ENCODE peak calls at places on chromosomes 11 and 22, in five cellular contexts. One of them, this sample, is unnamed.

GRCh38 chr11:105111145-105111944 is 28.2 kb downstream of the CARD18 start:
- DNase-seq in endothelial cell of umbilical vein: no peak
- DNase-seq in cardiac muscle cell: no peak
- DNase-seq in PC-9: no peak
- DNase-seq in foreskin fibroblast: no peak
- DNase-seq in this sample: no peak

GRCh38 chr11:85930879-85931366 is 75.7 kb downstream of the CCDC83 start:
- DNase-seq in endothelial cell of umbilical vein: no peak
- DNase-seq in cardiac muscle cell: no peak
- DNase-seq in PC-9: no peak
- DNase-seq in foreskin fibroblast: no peak
- DNase-seq in this sample: no peak

GRCh38 chr11:30488304-30488998 is 97.7 kb downstream of the MPPED2 start:
- DNase-seq in endothelial cell of umbilical vein: peak; percentile 36
- DNase-seq in cardiac muscle cell: peak; percentile 54
- DNase-seq in PC-9: no peak
- DNase-seq in foreskin fibroblast: peak; percentile 5
- DNase-seq in this sample: peak; percentile 41

GRCh38 chr22:19955241-19956128 is 13.9 kb upstream of the TXNRD2 start:
- DNase-seq in endothelial cell of umbilical vein: no peak
- DNase-seq in cardiac muscle cell: no peak
- DNase-seq in PC-9: no peak
- DNase-seq in foreskin fibroblast: no peak
- DNase-seq in this sample: no peak

GRCh38 chr22:48477031-48477721 is 1350.5 kb downstream of the BRD1 start:
- DNase-seq in endothelial cell of umbilical vein: no peak
- DNase-seq in cardiac muscle cell: no peak
- DNase-seq in PC-9: no peak
- DNase-seq in foreskin fibroblast: no peak
- DNase-seq in this sample: no peak

GRCh38 chr22:49323751-49324415 is 503.8 kb downstream of the BRD1 start:
- DNase-seq in endothelial cell of umbilical vein: no peak
- DNase-seq in cardiac muscle cell: no peak
- DNase-seq in PC-9: no peak
- DNase-seq in foreskin fibroblast: no peak
- DNase-seq in this sample: no peak

GRCh38 chr22:35299217-35299716 is 427 bp upstream of the TOM1 start:
- DNase-seq in endothelial cell of umbilical vein: no peak
- DNase-seq in cardiac muscle cell: peak; percentile 36
- DNase-seq in PC-9: no peak
- DNase-seq in foreskin fibroblast: peak; percentile 60
- DNase-seq in this sample: peak; percentile 16

GRCh38 chr11:125188021-125188420 is 23.5 kb downstream of the PKNOX2 start:
- DNase-seq in endothelial cell of umbilical vein: no peak
- DNase-seq in cardiac muscle cell: no peak
- DNase-seq in PC-9: no peak
- DNase-seq in foreskin fibroblast: no peak
- DNase-seq in this sample: no peak

GRCh38 chr11:120964857-120965256 is 59.0 kb upstream of the TBCEL start:
- DNase-seq in endothelial cell of umbilical vein: no peak
- DNase-seq in cardiac muscle cell: peak; percentile 24
- DNase-seq in PC-9: no peak
- DNase-seq in foreskin fibroblast: peak; percentile 41
- DNase-seq in this sample: peak; percentile 10

GRCh38 chr22:43776081-43776670 is 35.9 kb downstream of the EFCAB6 start:
- DNase-seq in endothelial cell of umbilical vein: no peak
- DNase-seq in cardiac muscle cell: no peak
- DNase-seq in PC-9: peak; percentile 61
- DNase-seq in foreskin fibroblast: no peak
- DNase-seq in this sample: no peak

GRCh38 chr11:35180311-35181233 is 41.6 kb downstream of the CD44 start:
- DNase-seq in endothelial cell of umbilical vein: no peak
- DNase-seq in cardiac muscle cell: no peak
- DNase-seq in PC-9: no peak
- DNase-seq in foreskin fibroblast: peak; percentile 63
- DNase-seq in this sample: no peak

GRCh38 chr11:85875505-85875904 is 20.3 kb downstream of the CCDC83 start:
- DNase-seq in endothelial cell of umbilical vein: no peak
- DNase-seq in cardiac muscle cell: peak; percentile 48
- DNase-seq in PC-9: no peak
- DNase-seq in foreskin fibroblast: peak; percentile 62
- DNase-seq in this sample: peak; percentile 29

GRCh38 chr22:33409134-33409533 is 351.0 kb upstream of the SYN3 start:
- DNase-seq in endothelial cell of umbilical vein: no peak
- DNase-seq in cardiac muscle cell: no peak
- DNase-seq in PC-9: no peak
- DNase-seq in foreskin fibroblast: no peak
- DNase-seq in this sample: no peak

GRCh38 chr11:117633186-117633585 is 163.8 kb downstream of the DSCAML1 start:
- DNase-seq in endothelial cell of umbilical vein: no peak
- DNase-seq in cardiac muscle cell: no peak
- DNase-seq in PC-9: no peak
- DNase-seq in foreskin fibroblast: no peak
- DNase-seq in this sample: no peak

GRCh38 chr11:102620858-102621561 is 4.1 kb downstream of the MMP20 start:
- DNase-seq in endothelial cell of umbilical vein: peak; percentile 77
- DNase-seq in cardiac muscle cell: peak; percentile 78
- DNase-seq in PC-9: no peak
- DNase-seq in foreskin fibroblast: peak; percentile 46
- DNase-seq in this sample: peak; percentile 62

DNA sequence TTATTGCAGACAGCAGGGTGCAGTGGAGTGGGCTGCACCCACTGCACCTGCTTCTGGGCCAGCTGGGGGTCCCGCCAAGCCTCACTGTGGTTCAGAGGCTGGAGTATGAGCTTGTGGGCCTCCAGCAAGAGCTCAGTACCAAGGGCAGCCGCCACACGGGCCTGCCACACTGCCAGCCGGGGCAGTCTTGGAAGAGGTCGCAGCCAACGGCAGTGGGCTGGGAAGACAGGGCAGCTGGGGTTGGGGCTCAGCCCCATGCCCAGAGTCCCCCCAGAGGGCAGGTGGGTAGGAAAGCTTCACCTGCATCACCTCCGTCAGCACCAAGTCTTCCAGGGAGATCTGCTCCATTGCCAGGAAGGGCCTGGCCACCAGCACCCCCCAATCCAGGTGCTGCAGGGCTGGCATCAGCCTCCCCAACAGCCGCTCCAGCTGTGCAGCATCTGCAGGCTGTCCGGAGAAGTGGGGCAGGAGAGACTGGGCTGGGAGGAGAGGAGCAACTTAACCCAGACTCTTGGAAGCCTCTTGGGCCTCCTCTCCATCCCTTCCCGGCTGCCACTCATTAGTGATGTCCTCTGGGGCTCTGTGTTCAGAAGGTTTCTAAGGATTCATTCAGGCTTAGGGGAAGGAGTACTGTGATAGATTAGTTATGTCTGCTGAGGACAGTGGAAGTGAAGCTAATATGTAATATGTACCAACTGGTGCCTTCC is 1.1 kb upstream of the GSTT4 start:
- DNase-seq in endothelial cell of umbilical vein: no peak
- DNase-seq in cardiac muscle cell: no peak
- DNase-seq in PC-9: no peak
- DNase-seq in foreskin fibroblast: no peak
- DNase-seq in this sample: no peak
- TF ChIP-seq CTCF in endothelial cell of umbilical vein: no peak
- TF ChIP-seq CTCF in cardiac muscle cell: no peak
- TF ChIP-seq CTCF in PC-9: no peak
- TF ChIP-seq CTCF in foreskin fibroblast: no peak
- TF ChIP-seq CTCF in this sample: no peak

DNA sequence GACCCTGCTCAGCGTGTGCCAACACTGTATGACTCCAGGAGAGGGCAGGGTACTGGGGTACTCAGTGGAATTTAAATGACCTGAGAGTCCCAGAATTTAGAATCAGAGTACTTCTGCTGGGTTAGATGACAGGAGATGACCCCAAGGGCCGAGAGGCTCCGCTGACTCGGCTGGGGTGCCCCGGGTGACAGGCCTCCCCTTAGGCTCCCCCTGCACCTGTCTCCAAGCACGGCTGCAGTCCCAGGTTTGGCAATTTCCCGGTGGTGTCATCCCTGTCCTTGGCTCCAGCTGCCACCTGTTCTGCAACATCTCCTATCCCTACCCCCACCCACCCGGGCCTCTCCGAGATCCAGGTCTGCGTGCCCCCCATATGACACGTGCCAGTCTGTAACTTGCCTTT is 1.3 kb downstream of the ACTN3 start:
- DNase-seq in endothelial cell of umbilical vein: no peak
- DNase-seq in cardiac muscle cell: no peak
- DNase-seq in PC-9: no peak
- DNase-seq in foreskin fibroblast: no peak
- DNase-seq in this sample: no peak
- H3K4me3 ChIP-seq in endothelial cell of umbilical vein: no peak overlapping the region
- H3K4me3 ChIP-seq in cardiac muscle cell: peak overlapping the region; percentile 71
- H3K4me3 ChIP-seq in PC-9: no peak overlapping the region
- H3K4me3 ChIP-seq in foreskin fibroblast: no peak overlapping the region
- H3K4me3 ChIP-seq in this sample: no peak overlapping the region

GRCh38 chr11:61123775-61124571 is 21.7 kb downstream of the CD5 start:
- DNase-seq in endothelial cell of umbilical vein: no peak
- DNase-seq in cardiac muscle cell: no peak
- DNase-seq in PC-9: no peak
- DNase-seq in foreskin fibroblast: no peak
- DNase-seq in this sample: no peak

GRCh38 chr11:61127991-61128390 is 25.7 kb downstream of the CD5 start:
- DNase-seq in endothelial cell of umbilical vein: no peak
- DNase-seq in cardiac muscle cell: no peak
- DNase-seq in PC-9: no peak
- DNase-seq in foreskin fibroblast: no peak
- DNase-seq in this sample: no peak

GRCh38 chr11:61125310-61125684 is 23.0 kb downstream of the CD5 start:
- DNase-seq in endothelial cell of umbilical vein: no peak
- DNase-seq in cardiac muscle cell: no peak
- DNase-seq in PC-9: no peak
- DNase-seq in foreskin fibroblast: no peak
- DNase-seq in this sample: no peak

GRCh38 chr11:61124574-61125309 is 22.5 kb downstream of the CD5 start:
- DNase-seq in endothelial cell of umbilical vein: no peak
- DNase-seq in cardiac muscle cell: no peak
- DNase-seq in PC-9: no peak
- DNase-seq in foreskin fibroblast: no peak
- DNase-seq in this sample: no peak

DNA sequence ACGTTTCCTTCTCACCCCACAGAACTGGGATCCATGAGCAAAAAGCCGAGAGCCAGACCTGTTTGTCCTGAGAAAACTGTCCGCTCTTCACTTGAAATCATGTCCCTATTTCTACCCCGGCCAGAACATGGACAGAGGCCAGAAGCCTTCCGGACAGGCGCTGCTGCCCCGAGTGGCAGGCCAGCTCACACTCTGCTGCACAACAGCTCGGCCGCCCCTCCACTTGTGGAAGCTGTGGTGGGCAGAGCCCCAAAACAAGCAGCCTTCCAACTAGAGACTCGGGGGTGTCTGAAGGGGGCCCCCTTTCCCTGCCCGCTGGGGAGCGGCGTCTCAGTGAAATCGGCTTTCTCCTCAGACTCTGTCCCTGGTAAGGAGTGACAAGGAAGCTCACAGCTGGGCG is 24.0 kb downstream of the CD5 start:
- DNase-seq in endothelial cell of umbilical vein: no peak
- DNase-seq in cardiac muscle cell: peak; percentile 42
- DNase-seq in PC-9: no peak
- DNase-seq in foreskin fibroblast: peak; percentile 54
- DNase-seq in this sample: peak; percentile 36
- TF ChIP-seq CTCF in endothelial cell of umbilical vein: no peak
- TF ChIP-seq CTCF in cardiac muscle cell: peak; percentile 28
- TF ChIP-seq CTCF in PC-9: no peak
- TF ChIP-seq CTCF in foreskin fibroblast: no peak
- TF ChIP-seq CTCF in this sample: peak; percentile 24

GRCh38 chr11:68843703-68844312 is 2.1 kb upstream of the CPT1A start:
- DNase-seq in endothelial cell of umbilical vein: no peak
- DNase-seq in cardiac muscle cell: peak; percentile 62
- DNase-seq in PC-9: peak; percentile 91
- DNase-seq in foreskin fibroblast: no peak
- DNase-seq in this sample: peak; percentile 40
- H3K4me3 ChIP-seq in endothelial cell of umbilical vein: peak overlapping the region; percentile 10
- H3K4me3 ChIP-seq in cardiac muscle cell: peak overlapping the region; percentile 25
- H3K4me3 ChIP-seq in PC-9: peak overlapping the region; percentile 54
- H3K4me3 ChIP-seq in foreskin fibroblast: no peak overlapping the region
- H3K4me3 ChIP-seq in this sample: peak overlapping the region; percentile 30

GRCh38 chr22:47154621-47155081 is 392.2 kb downstream of the TBC1D22A start:
- DNase-seq in endothelial cell of umbilical vein: no peak
- DNase-seq in cardiac muscle cell: peak; percentile 79
- DNase-seq in PC-9: no peak
- DNase-seq in foreskin fibroblast: peak; percentile 80
- DNase-seq in this sample: peak; percentile 53
- TF ChIP-seq CTCF in endothelial cell of umbilical vein: no peak
- TF ChIP-seq CTCF in cardiac muscle cell: peak; percentile 36
- TF ChIP-seq CTCF in PC-9: no peak
- TF ChIP-seq CTCF in foreskin fibroblast: no peak
- TF ChIP-seq CTCF in this sample: no peak

This sample was measured in cardiac fibroblast.